ENCODE peak calls at places on chromosomes 16 and 17, in four cellular contexts. G is cardiac fibroblast, Q is esophagus muscularis mucosa, I is NB4. O is an unnamed sample.

GRCh38 chr16:83215417-83216001 is 588.7 kb downstream of the CDH13 start:
- DNase-seq in G (peak), Q (no peak), I (peak), O (peak)

GRCh38 chr17:9911089-9911488 is 6.0 kb upstream of the RCVRN start:
- DNase-seq in G (no peak), Q (no peak), I (no peak), O (no peak)

GRCh38 chr17:17713839-17714238 is 32.6 kb downstream of the RAI1 start:
- DNase-seq in G (peak), Q (no peak), I (no peak), O (no peak)

GRCh38 chr16:23836404-23837291 is 865 bp downstream of the PRKCB start:
- DNase-seq in G (no peak), Q (no peak), I (peak), O (no peak)

GRCh38 chr16:73878616-73879015 is 418.0 kb upstream of the PSMD7 start:
- DNase-seq in G (peak), Q (no peak), I (peak), O (no peak)

GRCh38 chr17:43723697-43724359 is 34.8 kb downstream of the SOST start:
- DNase-seq in G (peak), Q (no peak), I (peak), O (no peak)

GRCh38 chr17:50844117-50844700 is 8.8 kb downstream of the WFIKKN2 start:
- DNase-seq in G (no peak), Q (no peak), I (no peak), O (no peak)

GRCh38 chr17:49969134-49969759 is at the start of gene DLX4:
- DNase-seq in G (no peak), Q (no peak), I (peak), O (no peak)

GRCh38 chr17:59842901-59843652 is 49.7 kb downstream of the TUBD1 start:
- DNase-seq in G (peak), Q (no peak), I (peak), O (no peak)

GRCh38 chr17:68172461-68172954 is 75.3 kb upstream of the AMZ2 start:
- DNase-seq in G (peak), Q (no peak), I (peak), O (peak)

GRCh38 chr17:30426292-30426691 is 47.6 kb downstream of the CPD start:
- DNase-seq in G (peak), Q (no peak), I (no peak), O (no peak)

GRCh38 chr16:67311607-67312449 is 14.7 kb downstream of the KCTD19 start:
- DNase-seq in G (peak), Q (no peak), I (no peak), O (no peak)

GRCh38 chr17:5418858-5419355 is 555 bp downstream of the NUP88 start:
- DNase-seq in G (peak), Q (no peak), I (peak), O (no peak)

GRCh38 chr16:73171901-73172619 is 124.1 kb upstream of the ZFHX3 start:
- DNase-seq in G (no peak), Q (no peak), I (no peak), O (no peak)

GRCh38 chr16:3625911-3626732 is 14.7 kb upstream of the SLX4 start:
- DNase-seq in G (peak), Q (no peak), I (peak), O (no peak)

GRCh38 chr17:57466042-57466471 is 209.7 kb downstream of the MSI2 start:
- DNase-seq in G (no peak), Q (no peak), I (peak), O (no peak)

GRCh38 chr16:85308585-85309540 is 196.6 kb upstream of the CIBAR2 start:
- DNase-seq in G (no peak), Q (no peak), I (no peak), O (no peak)

GRCh38 chr17:39915559-39915958 is 2.9 kb downstream of the GSDMB start:
- DNase-seq in G (no peak), Q (no peak), I (no peak), O (no peak)

GRCh38 chr17:39920218-39921210 is 2.1 kb upstream of the GSDMB start:
- DNase-seq in G (no peak), Q (no peak), I (peak), O (no peak)

GRCh38 chr17:39919087-39919683 is 750 bp upstream of the GSDMB start:
- DNase-seq in G (no peak), Q (no peak), I (no peak), O (no peak)

GRCh38 chr17:39913989-39914388 is 4.4 kb downstream of the GSDMB start:
- DNase-seq in G (no peak), Q (no peak), I (no peak), O (no peak)

GRCh38 chr17:39916918-39917317 is 1.5 kb downstream of the GSDMB start:
- DNase-seq in G (peak), Q (no peak), I (no peak), O (no peak)
- TF ChIP-seq CTCF in G (peak), Q (no peak), I (no peak), O (no peak)

GRCh38 chr16:17053536-17054160 is 417.1 kb downstream of the XYLT1 start:
- DNase-seq in G (no peak), Q (no peak), I (no peak), O (no peak)
- TF ChIP-seq CTCF in G (no peak), Q (no peak), I (no peak), O (no peak)

GRCh38 chr17:6420173-6420641 is 14.7 kb downstream of the AIPL1 start:
- DNase-seq in G (peak), Q (no peak), I (peak), O (peak)
- TF ChIP-seq CTCF in G (peak), Q (no peak), I (peak), O (peak)

DNA sequence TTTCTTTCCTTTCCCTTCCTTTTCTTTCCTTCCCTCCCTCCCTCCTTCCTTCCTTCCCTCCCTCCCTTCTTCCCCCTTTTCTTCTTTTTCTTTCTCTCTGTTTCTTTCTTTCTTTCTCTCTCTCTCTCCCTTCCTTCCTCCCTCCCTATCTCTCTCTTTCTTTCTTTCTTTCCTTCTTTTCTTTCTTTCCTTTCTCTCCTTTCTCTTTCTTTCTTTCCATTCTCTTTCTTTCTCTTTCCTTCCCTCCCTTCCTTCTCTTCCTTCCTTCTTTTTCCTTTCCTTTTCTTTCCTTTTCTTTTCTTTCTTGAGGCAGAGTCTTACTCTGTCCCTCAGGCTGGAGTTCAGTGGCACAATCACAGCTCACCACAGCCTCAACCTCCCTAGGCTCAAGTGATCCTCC is 31.0 kb downstream of the DEXI start:
- DNase-seq in G (no peak), Q (no peak), I (no peak), O (no peak)
- TF ChIP-seq CTCF in G (no peak), Q (no peak), I (no peak), O (no peak)

DNA sequence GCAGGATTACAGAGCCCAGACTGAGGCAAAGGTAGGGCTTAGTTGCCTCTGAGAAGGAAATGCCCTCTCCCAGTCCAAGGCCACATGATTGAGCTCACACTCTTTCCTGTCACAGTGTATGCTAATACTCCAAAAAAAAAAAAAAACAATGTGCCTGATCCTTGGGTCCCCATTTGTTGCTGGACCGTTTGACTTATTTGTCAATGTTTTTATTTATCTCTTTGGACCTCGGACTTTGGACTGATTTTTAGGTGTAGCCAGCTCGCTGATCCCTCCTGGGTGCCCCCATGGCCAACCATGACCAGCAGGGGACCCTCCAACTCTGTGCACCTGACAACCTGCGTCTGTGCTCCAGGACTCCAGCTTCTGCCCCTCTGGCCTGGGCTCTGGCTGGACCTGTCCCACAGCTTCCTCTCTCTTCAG is 622 bp upstream of the CCL16 start:
- DNase-seq in G (no peak), Q (no peak), I (peak), O (no peak)
- TF ChIP-seq CTCF in G (no peak), Q (no peak), I (peak), O (peak)

O was measured in progenitor cell of endocrine pancreas.